ENCODE peak calls at places on chromosomes 6 and 20, in five cellular contexts. V is adipocyte; C is CD8-positive, alpha-beta T cell; U is tibial artery; A is psoas muscle. E is an unnamed sample.

GRCh38 chr6:42744351-42744890 is 1.5 kb downstream of the TBCC start:
- DNase-seq in A (no peak), V (no peak), C (no peak), U (peak; percentile 41), E (no peak)

GRCh38 chr20:57893364-57894001 is 183.7 kb upstream of the PMEPA1 start:
- DNase-seq in U (no peak), C (no peak), V (no peak), A (no peak), E (no peak)

GRCh38 chr6:139161169-139161568 is 26.3 kb downstream of the HECA start:
- DNase-seq in V (peak; percentile 8), U (no peak), A (no peak), C (peak; percentile 53), E (peak; percentile 8)

GRCh38 chr20:41889871-41890224 is 271.7 kb upstream of the CHD6 start:
- DNase-seq in C (no peak), V (no peak), A (no peak), U (no peak), E (no peak)

GRCh38 chr6:148874698-148875293 is 128.0 kb downstream of the UST start:
- DNase-seq in C (no peak), V (no peak), U (no peak), A (no peak), E (no peak)

GRCh38 chr20:13301596-13301995 is 80.5 kb downstream of the ISM1 start:
- DNase-seq in V (no peak), U (no peak), A (no peak), C (no peak), E (no peak)

GRCh38 chr6:151014404-151015150 is 149.1 kb downstream of the MTHFD1L start:
- DNase-seq in U (peak; percentile 78), A (peak; percentile 74), C (peak; percentile 43), V (peak; percentile 78), E (no peak)

GRCh38 chr20:19652591-19653026 is 105.4 kb upstream of the RIN2 start:
- DNase-seq in U (no peak), A (no peak), V (no peak), C (no peak), E (no peak)

GRCh38 chr6:85685713-85686112 is 43.0 kb upstream of the SYNCRIP start:
- DNase-seq in U (no peak), V (no peak), A (no peak), C (no peak), E (no peak)

DNA sequence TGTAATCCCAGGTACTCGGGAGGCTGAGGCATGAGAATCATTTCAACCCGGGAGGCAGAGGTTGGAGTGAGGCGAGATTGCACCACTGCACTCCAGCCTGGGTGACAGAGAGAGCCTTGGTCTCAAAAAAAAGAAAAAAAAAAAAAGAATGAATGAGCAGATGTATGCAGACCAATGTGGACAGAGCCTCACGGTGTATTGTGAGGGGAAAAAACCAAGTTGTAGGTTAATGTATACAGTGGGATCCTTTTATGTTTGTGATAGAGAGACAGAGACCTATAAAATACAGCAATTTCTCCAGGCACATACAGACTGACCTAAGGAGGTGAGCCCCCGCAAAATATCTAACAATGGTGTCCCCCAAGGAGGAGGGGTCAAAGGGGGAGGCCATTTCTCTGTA is 11.7 kb downstream of the TGM2 start:
- DNase-seq in U (no peak), V (no peak), C (no peak), A (no peak), E (no peak)
- H3K4me3 ChIP-seq in U (no peak overlapping the region), V (no peak overlapping the region), C (no peak overlapping the region), A (no peak overlapping the region), E (no peak overlapping the region)

DNA sequence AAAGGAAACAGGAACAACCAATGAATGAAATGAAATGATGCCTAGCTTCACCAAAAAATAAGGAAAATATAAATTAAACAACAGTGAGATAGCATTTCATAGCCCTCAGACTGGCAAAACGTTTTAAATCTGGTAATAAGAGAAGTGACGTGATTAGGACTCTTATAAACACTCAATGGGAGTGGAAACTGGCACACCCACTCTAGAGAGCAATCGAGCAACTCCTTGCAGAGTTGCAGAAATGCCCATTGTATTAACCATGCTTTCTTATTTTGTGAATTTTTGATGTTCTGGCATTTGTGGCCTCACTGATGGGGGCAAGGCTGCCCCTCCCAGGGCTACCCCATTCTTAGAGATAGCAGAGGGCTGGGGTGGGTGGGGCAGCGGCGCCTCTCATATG is 6.5 kb upstream of the PNPLA1 start:
- DNase-seq in U (no peak), V (no peak), C (no peak), A (no peak), E (no peak)
- H3K27me3 ChIP-seq in U (peaks cover 3% of the 10 kb centered on the region), V (no peaks in the 10 kb centered on the region), C (no peaks in the 10 kb centered on the region), A (no peaks in the 10 kb centered on the region), E (peaks cover 3% of the 10 kb centered on the region)

GRCh38 chr6:154196333-154196732 is 157.3 kb downstream of the OPRM1 start:
- DNase-seq in U (no peak), A (no peak), C (no peak), V (no peak), E (no peak)
- H3K4me3 ChIP-seq in U (no peak overlapping the region), A (no peak overlapping the region), C (no peak overlapping the region), V (no peak overlapping the region), E (no peak overlapping the region)

GRCh38 chr20:56626367-56627121 is 2.6 kb upstream of the TFAP2C start:
- DNase-seq in V (peak; percentile 30), C (no peak), U (no peak), A (no peak), E (no peak)
- H3K27me3 ChIP-seq in V (peaks cover 64% of the 10 kb centered on the region), C (peaks cover 10% of the 10 kb centered on the region), U (peaks cover 83% of the 10 kb centered on the region), A (peaks cover 7% of the 10 kb centered on the region), E (peaks cover 3% of the 10 kb centered on the region)